ENCODE peak calls at places on chromosomes 1 and 21, in ten cellular contexts. U is dorsolateral prefrontal cortex; J is dermis microvascular lymphatic vessel endothelial cell; Z is smooth muscle cell of the brain vasculature; I is mesothelial cell of epicardium; F is GM03348; H is fibroblast of mammary gland; K is naive thymus-derived CD8-positive, alpha-beta T cell; C is activated CD4-positive, alpha-beta T cell treated with anti-CD3 and anti-CD28 coated beads, Interleukin-2, amount 10 ng/mL, durations not matched to agents 7 days and 5 days; D is HEK293T. E is an unnamed sample.

GRCh38 chr1:47233165-47233564 is 1.1 kb upstream of the TAL1 start:
- DNase-seq in H (no peak), J (no peak), U (no peak), Z (no peak), D (no peak), K (no peak), F (no peak), I (no peak), C (no peak), E (no peak)

GRCh38 chr1:2966940-2967725 is 54.1 kb upstream of the ACTRT2 start:
- DNase-seq in J (no peak), I (no peak), H (no peak), F (no peak), D (no peak), C (no peak), Z (no peak), K (no peak), U (peak), E (no peak)

GRCh38 chr1:5921129-5921528 is 71.1 kb downstream of the NPHP4 start:
- DNase-seq in F (no peak), I (no peak), C (no peak), H (no peak), Z (no peak), D (no peak), U (no peak), K (no peak), J (no peak), E (no peak)

GRCh38 chr1:220786337-220787068 is at the start of gene MTARC1:
- DNase-seq in J (peak), K (no peak), U (peak), D (peak), Z (no peak), C (no peak), I (no peak), H (peak), F (peak), E (peak)

GRCh38 chr1:109892476-109893368 is 17.9 kb upstream of the CSF1 start:
- DNase-seq in I (no peak), D (no peak), H (no peak), U (no peak), Z (no peak), K (no peak), F (no peak), C (no peak), J (peak), E (no peak)

GRCh38 chr1:29450591-29450990 is 214.3 kb downstream of the PTPRU start:
- DNase-seq in I (no peak), U (no peak), K (no peak), J (no peak), F (no peak), Z (no peak), D (no peak), H (no peak), C (no peak), E (no peak)

GRCh38 chr1:33367488-33368405 is 46.8 kb upstream of the A3GALT2 start:
- DNase-seq in U (peak), J (peak), H (peak), I (peak), D (peak), F (peak), C (peak), Z (peak), K (peak), E (peak)

GRCh38 chr1:39269791-39270342 is 65.4 kb downstream of the MACF1 start:
- DNase-seq in K (no peak), U (no peak), D (no peak), H (peak), J (no peak), Z (no peak), I (no peak), C (no peak), F (peak), E (no peak)

GRCh38 chr1:206556748-206557635 is 49.7 kb downstream of the RASSF5 start:
- DNase-seq in D (peak), U (peak), Z (no peak), K (peak), C (peak), J (peak), F (peak), I (peak), H (no peak), E (peak)

GRCh38 chr1:212515329-212515760 is 82.6 kb downstream of the NENF start:
- DNase-seq in U (no peak), J (no peak), D (no peak), Z (no peak), H (no peak), I (no peak), K (no peak), F (no peak), C (no peak), E (peak)

GRCh38 chr1:229148041-229148671 is 122.8 kb upstream of the RAB4A start:
- DNase-seq in U (no peak), K (no peak), Z (no peak), D (peak), J (peak), I (no peak), H (no peak), F (no peak), C (no peak), E (peak)

GRCh38 chr1:32939655-32940371 is 24.8 kb downstream of the RNF19B start:
- DNase-seq in I (no peak), F (peak), K (no peak), D (no peak), U (peak), H (peak), Z (no peak), C (no peak), J (peak), E (no peak)

GRCh38 chr21:33642896-33643657 is 776 bp downstream of the ITSN1 start:
- DNase-seq in U (peak), K (no peak), H (peak), F (peak), I (peak), D (peak), C (no peak), Z (no peak), J (peak), E (peak)

GRCh38 chr1:113275691-113276090 is 114.6 kb upstream of the MAGI3 start:
- DNase-seq in F (no peak), I (no peak), U (no peak), K (no peak), Z (no peak), H (no peak), D (no peak), J (no peak), C (no peak), E (no peak)

GRCh38 chr1:111704240-111704639 is 35.0 kb downstream of the INKA2 start:
- DNase-seq in C (no peak), D (no peak), H (no peak), K (no peak), U (no peak), I (no peak), F (no peak), J (no peak), Z (no peak), E (no peak)

GRCh38 chr1:201447911-201448871 is 20.8 kb downstream of the PHLDA3 start:
- DNase-seq in H (peak), I (peak), J (peak), K (no peak), C (peak), U (peak), D (peak), Z (no peak), F (peak), E (peak)

GRCh38 chr1:97160796-97161195 is 439.2 kb downstream of the PTBP2 start:
- DNase-seq in H (peak), U (no peak), D (no peak), I (no peak), K (no peak), J (no peak), F (no peak), Z (no peak), C (no peak), E (no peak)

GRCh38 chr1:47755368-47755990 is 241.7 kb downstream of the TRABD2B start:
- DNase-seq in C (peak), Z (no peak), U (peak), J (peak), H (peak), I (no peak), F (no peak), D (peak), K (peak), E (peak)

GRCh38 chr1:224131253-224131652 is 17.3 kb downstream of the FBXO28 start:
- DNase-seq in C (no peak), Z (no peak), H (no peak), I (no peak), U (no peak), F (no peak), J (no peak), K (no peak), D (no peak), E (no peak)

GRCh38 chr21:15564907-15565306 is 164.9 kb upstream of the USP25 start:
- DNase-seq in H (no peak), K (no peak), U (no peak), I (no peak), J (no peak), F (no peak), Z (no peak), C (no peak), D (no peak), E (no peak)

GRCh38 chr21:21631961-21632360 is 633.8 kb downstream of the NCAM2 start:
- DNase-seq in U (no peak), I (no peak), Z (no peak), C (no peak), H (peak), J (no peak), D (no peak), K (no peak), F (peak), E (no peak)

GRCh38 chr1:204232530-204232929 is 18.7 kb upstream of the GOLT1A start:
- DNase-seq in D (no peak), U (no peak), K (no peak), I (no peak), F (peak), H (peak), J (no peak), C (no peak), Z (no peak), E (no peak)

GRCh38 chr1:24540906-24541710 is 14.8 kb upstream of the NCMAP start:
- DNase-seq in H (peak), Z (peak), D (no peak), J (peak), F (peak), I (no peak), K (no peak), C (peak), U (no peak), E (peak)

GRCh38 chr1:26289158-26290059 is 9.5 kb downstream of the SH3BGRL3 start:
- DNase-seq in J (no peak), F (no peak), I (no peak), D (no peak), C (peak), Z (no peak), U (peak), K (no peak), H (no peak), E (peak)

GRCh38 chr1:206655471-206655882 is 20.1 kb downstream of the DYRK3 start:
- DNase-seq in U (no peak), H (no peak), J (peak), I (no peak), C (no peak), F (no peak), K (no peak), Z (no peak), D (no peak), E (peak)

GRCh38 chr21:25456672-25457071 is 150.6 kb downstream of the MRPL39 start:
- DNase-seq in I (no peak), H (no peak), K (no peak), C (peak), J (no peak), F (no peak), D (no peak), Z (peak), U (no peak), E (no peak)

GRCh38 chr1:57616906-57617305 is 193.0 kb upstream of the DAB1 start:
- DNase-seq in C (no peak), D (no peak), H (no peak), U (no peak), Z (no peak), J (peak), K (no peak), F (no peak), I (no peak), E (no peak)

GRCh38 chr1:115980156-115980555 is 3.8 kb downstream of the SLC22A15 start:
- DNase-seq in K (no peak), F (no peak), I (no peak), J (no peak), D (no peak), C (no peak), Z (no peak), U (no peak), H (no peak), E (no peak)

GRCh38 chr1:207500306-207500705 is 4.3 kb downstream of the CR1 start:
- DNase-seq in Z (no peak), U (no peak), J (no peak), C (no peak), K (no peak), D (no peak), F (no peak), H (no peak), I (no peak), E (no peak)

GRCh38 chr1:12075195-12076114 is 12.4 kb downstream of the TNFRSF8 start:
- DNase-seq in J (no peak), H (peak), C (no peak), I (no peak), D (no peak), U (no peak), K (no peak), Z (no peak), F (peak), E (peak)

E was measured in left kidney.